ENCODE peak calls at places on chromosome 13, in five cellular contexts. One of them, this sample, is unnamed.

GRCh38 chr13:111518161-111518791 is 197.8 kb downstream of the TEX29 start:
- DNase-seq in activated T-helper 1 cell treated with Interleukin-2 at 50 U/mL for 16 hours: no peak
- DNase-seq in EL: no peak
- DNase-seq in AG09309: no peak
- DNase-seq in omental fat pad: no peak
- DNase-seq in this sample: no peak

GRCh38 chr13:21344662-21345176 is 114.4 kb downstream of the ZDHHC20 start:
- DNase-seq in activated T-helper 1 cell treated with Interleukin-2 at 50 U/mL for 16 hours: peak
- DNase-seq in EL: no peak
- DNase-seq in AG09309: no peak
- DNase-seq in omental fat pad: no peak
- DNase-seq in this sample: no peak

GRCh38 chr13:27969073-27969865 is at the start of gene CDX2:
- DNase-seq in activated T-helper 1 cell treated with Interleukin-2 at 50 U/mL for 16 hours: no peak
- DNase-seq in EL: no peak
- DNase-seq in AG09309: no peak
- DNase-seq in omental fat pad: no peak
- DNase-seq in this sample: peak

GRCh38 chr13:96089139-96089538 is 768 bp upstream of the HS6ST3 start:
- DNase-seq in activated T-helper 1 cell treated with Interleukin-2 at 50 U/mL for 16 hours: no peak
- DNase-seq in EL: no peak
- DNase-seq in AG09309: no peak
- DNase-seq in omental fat pad: no peak
- DNase-seq in this sample: no peak

GRCh38 chr13:81872581-81872980 is 1531.7 kb upstream of the SPRY2 start:
- DNase-seq in activated T-helper 1 cell treated with Interleukin-2 at 50 U/mL for 16 hours: no peak
- DNase-seq in EL: peak
- DNase-seq in AG09309: no peak
- DNase-seq in omental fat pad: no peak
- DNase-seq in this sample: no peak

GRCh38 chr13:67438465-67438864 is 208.3 kb upstream of the PCDH9 start:
- DNase-seq in activated T-helper 1 cell treated with Interleukin-2 at 50 U/mL for 16 hours: no peak
- DNase-seq in EL: no peak
- DNase-seq in AG09309: no peak
- DNase-seq in omental fat pad: no peak
- DNase-seq in this sample: no peak

GRCh38 chr13:113758651-113759524 is at the start of gene TMEM255B:
- DNase-seq in activated T-helper 1 cell treated with Interleukin-2 at 50 U/mL for 16 hours: peak
- DNase-seq in EL: peak
- DNase-seq in AG09309: no peak
- DNase-seq in omental fat pad: peak
- DNase-seq in this sample: peak

GRCh38 chr13:40640202-40640601 is 26.2 kb downstream of the FOXO1 start:
- DNase-seq in activated T-helper 1 cell treated with Interleukin-2 at 50 U/mL for 16 hours: no peak
- DNase-seq in EL: no peak
- DNase-seq in AG09309: no peak
- DNase-seq in omental fat pad: no peak
- DNase-seq in this sample: no peak

GRCh38 chr13:34657716-34658115 is 284.4 kb upstream of the NBEA start:
- DNase-seq in activated T-helper 1 cell treated with Interleukin-2 at 50 U/mL for 16 hours: no peak
- DNase-seq in EL: peak
- DNase-seq in AG09309: peak
- DNase-seq in omental fat pad: no peak
- DNase-seq in this sample: no peak

GRCh38 chr13:112635323-112635722 is 47.4 kb upstream of the TUBGCP3 start:
- DNase-seq in activated T-helper 1 cell treated with Interleukin-2 at 50 U/mL for 16 hours: no peak
- DNase-seq in EL: no peak
- DNase-seq in AG09309: no peak
- DNase-seq in omental fat pad: no peak
- DNase-seq in this sample: no peak

GRCh38 chr13:45368571-45368970 is 27.6 kb upstream of the TPT1 start:
- DNase-seq in activated T-helper 1 cell treated with Interleukin-2 at 50 U/mL for 16 hours: no peak
- DNase-seq in EL: no peak
- DNase-seq in AG09309: no peak
- DNase-seq in omental fat pad: no peak
- DNase-seq in this sample: no peak

GRCh38 chr13:107459430-107459829 is 755.9 kb downstream of the LIG4 start:
- DNase-seq in activated T-helper 1 cell treated with Interleukin-2 at 50 U/mL for 16 hours: no peak
- DNase-seq in EL: no peak
- DNase-seq in AG09309: peak
- DNase-seq in omental fat pad: no peak
- DNase-seq in this sample: no peak

GRCh38 chr13:40115456-40115855 is 460.0 kb downstream of the COG6 start:
- DNase-seq in activated T-helper 1 cell treated with Interleukin-2 at 50 U/mL for 16 hours: no peak
- DNase-seq in EL: no peak
- DNase-seq in AG09309: no peak
- DNase-seq in omental fat pad: no peak
- DNase-seq in this sample: no peak

GRCh38 chr13:98664047-98664446 is 87.1 kb upstream of the STK24 start:
- DNase-seq in activated T-helper 1 cell treated with Interleukin-2 at 50 U/mL for 16 hours: no peak
- DNase-seq in EL: peak
- DNase-seq in AG09309: peak
- DNase-seq in omental fat pad: no peak
- DNase-seq in this sample: no peak

GRCh38 chr13:64429691-64430090 is 2800.4 kb downstream of the PCDH9 start:
- DNase-seq in activated T-helper 1 cell treated with Interleukin-2 at 50 U/mL for 16 hours: no peak
- DNase-seq in EL: no peak
- DNase-seq in AG09309: no peak
- DNase-seq in omental fat pad: no peak
- DNase-seq in this sample: no peak

GRCh38 chr13:60155978-60156377 is 7.8 kb downstream of the DIAPH3 start:
- DNase-seq in activated T-helper 1 cell treated with Interleukin-2 at 50 U/mL for 16 hours: no peak
- DNase-seq in EL: no peak
- DNase-seq in AG09309: no peak
- DNase-seq in omental fat pad: no peak
- DNase-seq in this sample: no peak

GRCh38 chr13:37194428-37194861 is 89.0 kb upstream of the CSNK1A1L start:
- DNase-seq in activated T-helper 1 cell treated with Interleukin-2 at 50 U/mL for 16 hours: no peak
- DNase-seq in EL: peak
- DNase-seq in AG09309: peak
- DNase-seq in omental fat pad: no peak
- DNase-seq in this sample: no peak

GRCh38 chr13:108176685-108177274 is 38.6 kb downstream of the LIG4 start:
- DNase-seq in activated T-helper 1 cell treated with Interleukin-2 at 50 U/mL for 16 hours: no peak
- DNase-seq in EL: peak
- DNase-seq in AG09309: no peak
- DNase-seq in omental fat pad: no peak
- DNase-seq in this sample: no peak

GRCh38 chr13:99374169-99374991 is 67.2 kb upstream of the GPR183 start:
- DNase-seq in activated T-helper 1 cell treated with Interleukin-2 at 50 U/mL for 16 hours: no peak
- DNase-seq in EL: no peak
- DNase-seq in AG09309: no peak
- DNase-seq in omental fat pad: no peak
- DNase-seq in this sample: no peak

GRCh38 chr13:95261956-95262355 is 39.3 kb downstream of the ABCC4 start:
- DNase-seq in activated T-helper 1 cell treated with Interleukin-2 at 50 U/mL for 16 hours: no peak
- DNase-seq in EL: no peak
- DNase-seq in AG09309: no peak
- DNase-seq in omental fat pad: no peak
- DNase-seq in this sample: no peak

GRCh38 chr13:113147206-113147605 is 11.2 kb upstream of the PROZ start:
- DNase-seq in activated T-helper 1 cell treated with Interleukin-2 at 50 U/mL for 16 hours: no peak
- DNase-seq in EL: no peak
- DNase-seq in AG09309: no peak
- DNase-seq in omental fat pad: no peak
- DNase-seq in this sample: peak

GRCh38 chr13:110285991-110286923 is 20.7 kb downstream of the COL4A1 start:
- DNase-seq in activated T-helper 1 cell treated with Interleukin-2 at 50 U/mL for 16 hours: no peak
- DNase-seq in EL: no peak
- DNase-seq in AG09309: no peak
- DNase-seq in omental fat pad: no peak
- DNase-seq in this sample: peak

GRCh38 chr13:78993792-78994191 is 334.8 kb upstream of the OBI1 start:
- DNase-seq in activated T-helper 1 cell treated with Interleukin-2 at 50 U/mL for 16 hours: no peak
- DNase-seq in EL: no peak
- DNase-seq in AG09309: no peak
- DNase-seq in omental fat pad: no peak
- DNase-seq in this sample: no peak

GRCh38 chr13:105591308-105591707 is 944.2 kb downstream of the EFNB2 start:
- DNase-seq in activated T-helper 1 cell treated with Interleukin-2 at 50 U/mL for 16 hours: no peak
- DNase-seq in EL: no peak
- DNase-seq in AG09309: no peak
- DNase-seq in omental fat pad: no peak
- DNase-seq in this sample: no peak

GRCh38 chr13:23679214-23679613 is 109.0 kb downstream of the TNFRSF19 start:
- DNase-seq in activated T-helper 1 cell treated with Interleukin-2 at 50 U/mL for 16 hours: no peak
- DNase-seq in EL: peak
- DNase-seq in AG09309: no peak
- DNase-seq in omental fat pad: no peak
- DNase-seq in this sample: no peak

GRCh38 chr13:76791290-76791664 is 94.9 kb downstream of the KCTD12 start:
- DNase-seq in activated T-helper 1 cell treated with Interleukin-2 at 50 U/mL for 16 hours: no peak
- DNase-seq in EL: no peak
- DNase-seq in AG09309: no peak
- DNase-seq in omental fat pad: no peak
- DNase-seq in this sample: no peak

GRCh38 chr13:73722120-73722519 is 412.1 kb downstream of the KLF12 start:
- DNase-seq in activated T-helper 1 cell treated with Interleukin-2 at 50 U/mL for 16 hours: no peak
- DNase-seq in EL: peak
- DNase-seq in AG09309: peak
- DNase-seq in omental fat pad: no peak
- DNase-seq in this sample: no peak

GRCh38 chr13:109778102-109778542 is 8.3 kb downstream of the IRS2 start:
- DNase-seq in activated T-helper 1 cell treated with Interleukin-2 at 50 U/mL for 16 hours: no peak
- DNase-seq in EL: peak
- DNase-seq in AG09309: no peak
- DNase-seq in omental fat pad: no peak
- DNase-seq in this sample: no peak

GRCh38 chr13:102141625-102142472 is 260.0 kb downstream of the FGF14 start:
- DNase-seq in activated T-helper 1 cell treated with Interleukin-2 at 50 U/mL for 16 hours: no peak
- DNase-seq in EL: peak
- DNase-seq in AG09309: peak
- DNase-seq in omental fat pad: no peak
- DNase-seq in this sample: no peak

GRCh38 chr13:78465250-78465649 is 138.1 kb downstream of the POU4F1 start:
- DNase-seq in activated T-helper 1 cell treated with Interleukin-2 at 50 U/mL for 16 hours: no peak
- DNase-seq in EL: no peak
- DNase-seq in AG09309: no peak
- DNase-seq in omental fat pad: no peak
- DNase-seq in this sample: no peak

GRCh38 chr13:28820099-28821051 is at the start of gene MTUS2:
- DNase-seq in activated T-helper 1 cell treated with Interleukin-2 at 50 U/mL for 16 hours: no peak
- DNase-seq in EL: no peak
- DNase-seq in AG09309: no peak
- DNase-seq in omental fat pad: no peak
- DNase-seq in this sample: no peak

GRCh38 chr13:49098198-49098597 is 121.9 kb upstream of the MLNR start:
- DNase-seq in activated T-helper 1 cell treated with Interleukin-2 at 50 U/mL for 16 hours: no peak
- DNase-seq in EL: peak
- DNase-seq in AG09309: peak
- DNase-seq in omental fat pad: no peak
- DNase-seq in this sample: peak